ENCODE peak calls at places on chromosome 13, in nine cellular contexts. U is tibial artery; V is tibial nerve; A is H9; B is uterus; Y is endodermal cell; X is iPS DF 6.9; J is foreskin keratinocyte; L is CD4-positive, alpha-beta memory T cell. Q is an unnamed sample. For H3K4me1, the result is how much of the 10 kb centered on the place peaks cover.

GRCh38 chr13:54184576-54184975 is 1156.0 kb downstream of the OLFM4 start:
- DNase-seq in U (no peak), V (no peak), A (no peak), B (no peak), Y (no peak), X (no peak), J (no peak), L (no peak), Q (no peak)

GRCh38 chr13:74129500-74130144 is 4.6 kb downstream of the KLF12 start:
- DNase-seq in U (no peak), V (no peak), A (no peak), B (no peak), Y (no peak), X (no peak), J (no peak), L (peak), Q (peak)

GRCh38 chr13:102645701-102646100 is 48.9 kb downstream of the TPP2 start:
- DNase-seq in U (no peak), V (no peak), A (no peak), B (no peak), Y (no peak), X (no peak), J (no peak), L (no peak), Q (no peak)

GRCh38 chr13:49664606-49665005 is 26.7 kb downstream of the EBPL start:
- DNase-seq in U (no peak), V (no peak), A (no peak), B (no peak), Y (peak), X (no peak), J (no peak), L (no peak), Q (no peak)

GRCh38 chr13:109764045-109764444 is 22.3 kb downstream of the IRS2 start:
- DNase-seq in U (no peak), V (no peak), A (no peak), B (no peak), Y (peak), X (no peak), J (no peak), L (no peak), Q (no peak)

GRCh38 chr13:102812616-102813287 is 13.8 kb downstream of the BIVM start:
- DNase-seq in U (no peak), V (no peak), A (no peak), B (no peak), Y (no peak), X (no peak), J (peak), L (no peak), Q (no peak)

GRCh38 chr13:59880468-59880867 is 283.3 kb downstream of the DIAPH3 start:
- DNase-seq in U (no peak), V (no peak), A (no peak), B (no peak), Y (no peak), X (no peak), J (peak), L (no peak), Q (no peak)

GRCh38 chr13:97346561-97347254 is 87.3 kb upstream of the RAP2A start:
- DNase-seq in U (no peak), V (no peak), A (no peak), B (no peak), Y (no peak), X (no peak), J (no peak), L (no peak), Q (no peak)

GRCh38 chr13:33745370-33746324 is 72.3 kb upstream of the RFC3 start:
- DNase-seq in U (no peak), V (no peak), A (no peak), B (no peak), Y (no peak), X (no peak), J (no peak), L (no peak), Q (no peak)

GRCh38 chr13:80141114-80141849 is 199.6 kb downstream of the SPRY2 start:
- DNase-seq in U (peak), V (no peak), A (no peak), B (peak), Y (peak), X (no peak), J (no peak), L (no peak), Q (no peak)

GRCh38 chr13:102567857-102568256 is 28.9 kb upstream of the TPP2 start:
- DNase-seq in U (no peak), V (no peak), A (no peak), B (no peak), Y (peak), X (no peak), J (no peak), L (no peak), Q (no peak)

GRCh38 chr13:80463673-80464352 is 122.9 kb upstream of the SPRY2 start:
- DNase-seq in U (no peak), V (no peak), A (no peak), B (no peak), Y (no peak), X (no peak), J (no peak), L (no peak), Q (no peak)

GRCh38 chr13:24984134-24984533 is 111.8 kb upstream of the PABPC3 start:
- DNase-seq in U (no peak), V (no peak), A (no peak), B (no peak), Y (no peak), X (no peak), J (no peak), L (no peak), Q (no peak)

GRCh38 chr13:23558675-23559536 is 11.3 kb upstream of the TNFRSF19 start:
- DNase-seq in U (no peak), V (peak), A (no peak), B (peak), Y (no peak), X (no peak), J (peak), L (no peak), Q (no peak)

GRCh38 chr13:31638577-31638976 is 100.7 kb upstream of the RXFP2 start:
- DNase-seq in U (no peak), V (no peak), A (no peak), B (no peak), Y (no peak), X (no peak), J (no peak), L (no peak), Q (no peak)

GRCh38 chr13:57314897-57315520 is 148.0 kb downstream of the PRR20E start:
- DNase-seq in U (no peak), V (no peak), A (no peak), B (no peak), Y (no peak), X (no peak), J (no peak), L (no peak), Q (no peak)

GRCh38 chr13:113951246-113951999 is 22.5 kb downstream of the C13orf46 start:
- DNase-seq in U (peak), V (peak), A (peak), B (peak), Y (peak), X (peak), J (peak), L (no peak), Q (peak)

GRCh38 chr13:28059214-28059613 is 41.2 kb downstream of the FLT3 start:
- DNase-seq in U (no peak), V (no peak), A (peak), B (no peak), Y (peak), X (peak), J (peak), L (no peak), Q (peak)

GRCh38 chr13:85500716-85501256 is 298.4 kb downstream of the SLITRK6 start:
- DNase-seq in U (no peak), V (no peak), A (no peak), B (no peak), Y (no peak), X (no peak), J (peak), L (no peak), Q (no peak)

GRCh38 chr13:113763254-113763653 is 4.2 kb downstream of the TMEM255B start:
- DNase-seq in U (peak), V (no peak), A (no peak), B (no peak), Y (peak), X (no peak), J (no peak), L (no peak), Q (no peak)

GRCh38 chr13:110064022-110064421 is 242.9 kb downstream of the COL4A1 start:
- DNase-seq in U (no peak), V (no peak), A (no peak), B (no peak), Y (no peak), X (no peak), J (no peak), L (no peak), Q (no peak)

GRCh38 chr13:59533561-59534337 is 630.0 kb downstream of the DIAPH3 start:
- DNase-seq in U (no peak), V (no peak), A (no peak), B (no peak), Y (no peak), X (no peak), J (peak), L (no peak), Q (no peak)

GRCh38 chr13:46178143-46178542 is 3.8 kb downstream of the LCP1 start:
- DNase-seq in U (no peak), V (no peak), A (no peak), B (no peak), Y (no peak), X (no peak), J (no peak), L (no peak), Q (no peak)
- H3K4me1 ChIP-seq in U (under half), V (under half), A (under half), B (under half), Y (under half), X (under half), J (under half), L (half or more), Q (half or more)

DNA sequence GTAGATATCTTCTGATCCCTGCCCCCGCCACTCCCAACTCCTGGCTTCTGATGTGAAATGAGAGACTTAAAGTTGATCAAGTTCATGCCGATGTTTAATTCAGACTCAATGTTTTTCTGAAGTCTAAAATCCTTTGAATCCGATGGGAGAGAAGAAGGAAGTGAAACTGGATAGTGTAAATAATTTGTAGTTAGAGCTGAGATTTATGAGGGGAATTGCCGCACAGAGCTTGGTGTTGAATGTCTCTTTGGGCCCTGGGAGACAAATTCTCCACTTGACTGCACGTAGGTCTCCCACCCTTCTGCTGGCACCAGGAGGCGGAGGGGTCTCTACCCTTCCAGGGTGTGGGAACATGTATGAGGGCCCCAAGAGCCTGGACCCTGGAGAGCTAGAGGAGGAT is 140.9 kb upstream of the SERP2 start:
- DNase-seq in U (no peak), V (no peak), A (no peak), B (no peak), Y (no peak), X (no peak), J (no peak), L (no peak), Q (no peak)
- H3K4me1 ChIP-seq in U (under half), V (under half), A (under half), B (under half), Y (under half), X (under half), J (under half), L (under half), Q (under half)

GRCh38 chr13:21043898-21044297 is 17.5 kb downstream of the LATS2 start:
- DNase-seq in U (no peak), V (no peak), A (no peak), B (no peak), Y (no peak), X (no peak), J (no peak), L (no peak), Q (no peak)

GRCh38 chr13:21047591-21048282 is 13.6 kb downstream of the LATS2 start:
- DNase-seq in U (no peak), V (no peak), A (no peak), B (no peak), Y (no peak), X (no peak), J (no peak), L (no peak), Q (no peak)

GRCh38 chr13:21047087-21047486 is 14.3 kb downstream of the LATS2 start:
- DNase-seq in U (no peak), V (no peak), A (no peak), B (no peak), Y (no peak), X (no peak), J (no peak), L (no peak), Q (no peak)

GRCh38 chr13:21045101-21045500 is 16.3 kb downstream of the LATS2 start:
- DNase-seq in U (no peak), V (no peak), A (no peak), B (no peak), Y (no peak), X (no peak), J (no peak), L (no peak), Q (no peak)

GRCh38 chr13:21046203-21046602 is 15.2 kb downstream of the LATS2 start:
- DNase-seq in U (no peak), V (no peak), A (no peak), B (no peak), Y (no peak), X (no peak), J (no peak), L (no peak), Q (no peak)
- H3K4me1 ChIP-seq in U (half or more), V (under half), A (under half), B (under half), Y (under half), X (under half), J (under half), L (under half), Q (under half)

DNA sequence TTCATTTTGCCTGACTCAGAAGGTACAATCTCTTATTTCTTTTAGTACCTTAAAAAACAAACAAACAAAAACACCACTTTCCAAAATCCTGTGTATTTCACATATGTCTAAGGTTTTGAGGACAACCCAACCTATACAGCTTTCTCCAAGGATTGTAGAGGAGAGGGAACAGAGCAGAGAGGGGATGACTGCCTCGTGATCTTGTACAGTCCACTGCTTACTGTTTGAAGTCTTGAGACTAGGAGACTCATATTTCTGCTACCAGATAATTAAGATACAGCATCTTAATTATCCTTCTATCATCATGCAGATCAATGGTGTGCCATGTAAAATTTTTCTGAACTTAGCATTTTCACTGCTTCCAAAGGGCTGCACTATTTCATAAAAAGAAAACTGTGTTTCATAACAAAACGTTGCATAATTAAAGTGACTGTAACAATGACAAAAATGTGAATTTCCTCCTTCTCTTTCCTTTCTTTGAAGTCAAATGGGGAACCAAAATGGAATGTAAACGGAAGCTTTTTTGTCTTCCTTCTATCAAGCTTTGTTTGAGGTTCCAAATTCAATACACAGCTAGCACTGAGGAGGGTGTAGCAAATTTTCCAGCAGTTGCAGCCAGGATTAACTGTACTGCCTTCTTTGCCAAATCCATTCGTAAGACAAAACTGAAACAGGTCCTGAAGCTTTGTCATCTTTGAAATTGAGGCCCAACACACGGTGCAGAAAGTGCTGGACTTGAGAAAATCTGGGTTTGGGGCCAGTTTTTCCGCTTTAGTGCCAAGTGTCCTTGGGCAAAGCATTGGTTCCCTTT is 34.8 kb upstream of the RCBTB2 start:
- DNase-seq in U (no peak), V (no peak), A (no peak), B (no peak), Y (no peak), X (no peak), J (no peak), L (no peak), Q (no peak)
- H3K4me1 ChIP-seq in U (under half), V (under half), A (under half), B (under half), Y (under half), X (under half), J (under half), L (half or more), Q (under half)

DNA sequence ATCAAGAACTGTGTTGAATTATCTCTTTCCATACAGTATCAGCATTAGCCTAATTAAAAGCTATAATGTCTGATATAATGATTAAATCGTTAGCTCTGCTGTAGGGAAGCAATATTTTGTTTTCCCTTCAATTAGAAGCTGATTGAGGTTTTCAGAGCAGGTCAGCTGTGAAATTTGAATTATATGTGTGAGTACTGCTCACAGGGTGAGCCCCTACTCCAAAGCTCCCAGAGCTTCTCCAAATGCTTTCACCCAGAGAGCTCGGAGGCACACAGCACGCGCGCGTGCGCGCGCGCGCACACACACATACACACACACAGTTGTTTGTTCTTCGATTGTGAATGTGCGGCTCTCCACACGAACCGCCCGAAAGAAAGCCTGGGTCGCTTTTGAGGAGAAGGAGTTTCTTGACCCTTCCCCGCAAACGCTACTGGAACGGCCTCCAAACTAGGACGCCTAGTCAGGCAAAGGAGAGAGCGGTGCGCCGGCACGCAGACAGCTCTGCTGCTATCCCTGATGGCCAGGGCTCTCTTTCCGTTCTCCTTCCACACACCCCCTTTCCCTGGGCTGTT is 4.8 kb upstream of the SOX1 start:
- DNase-seq in U (no peak), V (no peak), A (no peak), B (no peak), Y (peak), X (no peak), J (no peak), L (no peak), Q (no peak)
- H3K4me1 ChIP-seq in U (under half), V (under half), A (under half), B (under half), Y (under half), X (under half), J (under half), L (under half), Q (under half)

GRCh38 chr13:39874331-39875055 is 219.0 kb downstream of the COG6 start:
- DNase-seq in U (no peak), V (no peak), A (no peak), B (no peak), Y (no peak), X (no peak), J (no peak), L (no peak), Q (no peak)
- H3K4me1 ChIP-seq in U (under half), V (under half), A (under half), B (under half), Y (under half), X (under half), J (under half), L (under half), Q (under half)

DNA sequence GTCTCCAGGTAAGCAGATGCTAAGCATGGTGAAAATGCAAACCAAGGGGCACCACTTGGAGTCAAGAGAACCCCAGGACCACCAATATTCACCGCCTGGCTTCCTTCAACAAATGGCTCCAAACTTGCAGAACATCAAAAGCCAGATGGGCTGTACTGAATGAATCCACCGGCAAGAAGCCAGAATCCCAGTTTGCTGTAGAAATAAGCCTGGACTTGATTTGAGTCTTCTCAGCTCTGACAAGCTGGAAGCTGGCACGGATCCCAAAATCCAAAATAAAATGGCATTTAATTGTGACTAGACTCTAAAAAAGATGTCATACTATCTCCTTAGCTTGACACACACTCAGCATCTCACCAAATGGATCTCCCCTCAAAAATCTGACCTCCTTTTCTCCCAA is 11.9 kb downstream of the EFNB2 start:
- DNase-seq in U (no peak), V (no peak), A (no peak), B (no peak), Y (no peak), X (no peak), J (peak), L (no peak), Q (no peak)
- H3K4me1 ChIP-seq in U (under half), V (under half), A (under half), B (under half), Y (under half), X (under half), J (half or more), L (under half), Q (under half)